ENCODE peak calls at places on chromosomes 13 and 19, in eight cellular contexts. D is NCI-H510A; Z is HT1080; Q is activated T-cell treated with anti-CD3 and anti-CD28 coated beads for 24 hours; P is activated CD8-positive, alpha-beta memory T cell treated with anti-CD3 and anti-CD28 coated beads for 4 hours; U is AG09309; O is bronchial epithelial cell; F is amygdala. K is an unnamed sample.

GRCh38 chr13:49435992-49436391 is 7.9 kb downstream of the CAB39L start:
- DNase-seq in D (no peak), Z (no peak), Q (no peak), P (no peak), U (no peak), O (no peak), F (no peak), K (no peak)

GRCh38 chr13:38564751-38565150 is 122.1 kb upstream of the FREM2 start:
- DNase-seq in D (no peak), Z (no peak), Q (no peak), P (no peak), U (no peak), O (no peak), F (no peak), K (no peak)

GRCh38 chr19:1251503-1252220 is 3.3 kb downstream of the MIDN start:
- DNase-seq in D (no peak), Z (no peak), Q (peak), P (no peak), U (no peak), O (peak), F (peak), K (no peak)

GRCh38 chr19:35863018-35863417 is 5.4 kb upstream of the APLP1 start:
- DNase-seq in D (no peak), Z (no peak), Q (no peak), P (no peak), U (no peak), O (no peak), F (no peak), K (no peak)

GRCh38 chr13:106532111-106532929 is 3.1 kb downstream of the EFNB2 start:
- DNase-seq in D (no peak), Z (no peak), Q (no peak), P (no peak), U (no peak), O (peak), F (peak), K (no peak)

GRCh38 chr19:9075064-9075964 is 11.5 kb upstream of the OR1M1 start:
- DNase-seq in D (no peak), Z (peak), Q (no peak), P (no peak), U (peak), O (peak), F (peak), K (peak)

GRCh38 chr19:49165111-49165750 is 7.6 kb downstream of the TRPM4 start:
- DNase-seq in D (no peak), Z (no peak), Q (no peak), P (no peak), U (no peak), O (peak), F (no peak), K (no peak)

GRCh38 chr13:80132741-80133601 is 208.0 kb downstream of the SPRY2 start:
- DNase-seq in D (no peak), Z (no peak), Q (no peak), P (no peak), U (no peak), O (peak), F (peak), K (no peak)

GRCh38 chr19:50501568-50502475 is 9.2 kb downstream of the JOSD2 start:
- DNase-seq in D (no peak), Z (no peak), Q (no peak), P (no peak), U (no peak), O (no peak), F (no peak), K (no peak)

GRCh38 chr19:46471116-46471733 is at the start of gene PNMA8A:
- DNase-seq in D (peak), Z (no peak), Q (no peak), P (no peak), U (no peak), O (no peak), F (peak), K (peak)

GRCh38 chr19:15300533-15301194 is 31.7 kb downstream of the BRD4 start:
- DNase-seq in D (no peak), Z (no peak), Q (no peak), P (no peak), U (peak), O (no peak), F (no peak), K (no peak)

GRCh38 chr19:18417250-18418033 is 1.8 kb upstream of the SSBP4 start:
- DNase-seq in D (peak), Z (peak), Q (no peak), P (no peak), U (no peak), O (no peak), F (no peak), K (no peak)

GRCh38 chr13:29569253-29570057 is 26.0 kb downstream of the SLC7A1 start:
- DNase-seq in D (no peak), Z (no peak), Q (no peak), P (no peak), U (no peak), O (no peak), F (no peak), K (no peak)

GRCh38 chr13:53015971-53016370 is 12.6 kb upstream of the OLFM4 start:
- DNase-seq in D (no peak), Z (no peak), Q (no peak), P (no peak), U (no peak), O (no peak), F (no peak), K (no peak)

GRCh38 chr19:39110263-39110967 is 15.2 kb upstream of the PAK4 start:
- DNase-seq in D (peak), Z (no peak), Q (peak), P (peak), U (no peak), O (peak), F (peak), K (no peak)

GRCh38 chr13:77896536-77896935 is 22.1 kb downstream of the EDNRB start:
- DNase-seq in D (no peak), Z (no peak), Q (no peak), P (no peak), U (no peak), O (no peak), F (no peak), K (no peak)

GRCh38 chr19:16584825-16585801 is 12.9 kb upstream of the SLC35E1 start:
- DNase-seq in D (no peak), Z (no peak), Q (no peak), P (no peak), U (no peak), O (no peak), F (no peak), K (no peak)

GRCh38 chr13:89169951-89170350 is 1498.8 kb downstream of the SLITRK5 start:
- DNase-seq in D (no peak), Z (no peak), Q (no peak), P (no peak), U (no peak), O (no peak), F (no peak), K (no peak)

GRCh38 chr19:11437955-11438354 is 2.5 kb downstream of the PRKCSH start:
- DNase-seq in D (no peak), Z (no peak), Q (no peak), P (no peak), U (no peak), O (no peak), F (no peak), K (no peak)

GRCh38 chr13:48585456-48585840 is 52.6 kb upstream of the RCBTB2 start:
- DNase-seq in D (no peak), Z (peak), Q (no peak), P (no peak), U (peak), O (no peak), F (peak), K (no peak)

GRCh38 chr13:48574036-48574796 is 41.3 kb upstream of the RCBTB2 start:
- DNase-seq in D (no peak), Z (no peak), Q (no peak), P (no peak), U (no peak), O (peak), F (no peak), K (no peak)

GRCh38 chr19:28836366-28836765 is 376.6 kb downstream of the UQCRFS1 start:
- DNase-seq in D (no peak), Z (no peak), Q (no peak), P (no peak), U (no peak), O (no peak), F (no peak), K (no peak)

GRCh38 chr19:33129901-33130300 is 2.0 kb upstream of the WDR88 start:
- DNase-seq in D (no peak), Z (no peak), Q (no peak), P (no peak), U (no peak), O (no peak), F (no peak), K (no peak)

GRCh38 chr19:6278740-6279619 is 795 bp downstream of the MLLT1 start:
- DNase-seq in D (no peak), Z (no peak), Q (no peak), P (no peak), U (no peak), O (no peak), F (no peak), K (no peak)

GRCh38 chr19:48085904-48086864 is 24.4 kb downstream of the PLA2G4C start:
- DNase-seq in D (no peak), Z (no peak), Q (no peak), P (no peak), U (no peak), O (no peak), F (peak), K (no peak)

GRCh38 chr19:46573679-46574522 is 27.2 kb upstream of the CALM3 start:
- DNase-seq in D (no peak), Z (no peak), Q (no peak), P (no peak), U (no peak), O (no peak), F (no peak), K (no peak)

GRCh38 chr13:99465454-99465853 is 35.8 kb upstream of the TM9SF2 start:
- DNase-seq in D (no peak), Z (no peak), Q (no peak), P (no peak), U (no peak), O (no peak), F (no peak), K (peak)

GRCh38 chr19:30690935-30691505 is 318.8 kb downstream of the ZNF536 start:
- DNase-seq in D (no peak), Z (no peak), Q (no peak), P (no peak), U (no peak), O (no peak), F (no peak), K (no peak)